ENCODE peak calls at places on chromosome 19, in five cellular contexts. S, P, W, Y and V are unnamed samples.

GRCh38 chr19:8340341-8341096 is 2.5 kb downstream of the KANK3 start:
- DNase-seq in W (peak; percentile 64), P (no peak), S (no peak), Y (peak; percentile 51), V (no peak)

GRCh38 chr19:48967346-48968178 is 2.5 kb downstream of the FTL start:
- DNase-seq in S (peak; percentile 67), Y (no peak), P (no peak), W (peak; percentile 55), V (peak; percentile 70)

GRCh38 chr19:5983367-5983955 is 5.5 kb upstream of the RANBP3 start:
- DNase-seq in W (no peak), P (no peak), S (no peak), Y (no peak), V (no peak)

GRCh38 chr19:6613711-6614110 is 22.8 kb upstream of the CD70 start:
- DNase-seq in W (no peak), S (no peak), Y (no peak), P (no peak), V (no peak)

GRCh38 chr19:5424192-5424973 is 30.8 kb upstream of the ZNRF4 start:
- DNase-seq in P (no peak), Y (no peak), W (no peak), S (no peak), V (no peak)

GRCh38 chr19:39264306-39265290 is 3.6 kb upstream of the IFNL2 start:
- DNase-seq in P (peak; percentile 27), Y (peak; percentile 77), W (peak; percentile 67), S (no peak), V (peak; percentile 54)

GRCh38 chr19:39363909-39364457 is 21.8 kb downstream of the SAMD4B start:
- DNase-seq in W (no peak), P (no peak), Y (no peak), S (peak; percentile 80), V (no peak)

GRCh38 chr19:7857727-7858701 is 16.2 kb downstream of the PRR36 start:
- DNase-seq in S (no peak), P (peak; percentile 58), W (peak; percentile 94), Y (peak; percentile 84), V (peak; percentile 92)

GRCh38 chr19:5443723-5444122 is 11.5 kb upstream of the ZNRF4 start:
- DNase-seq in P (no peak), W (no peak), S (no peak), Y (no peak), V (no peak)

GRCh38 chr19:18895038-18895827 is 725 bp downstream of the CERS1 start:
- DNase-seq in W (peak; percentile 82), S (no peak), Y (peak; percentile 80), P (peak; percentile 65), V (peak; percentile 81)

GRCh38 chr19:15869109-15869555 is 28.7 kb downstream of the CYP4F2 start:
- DNase-seq in P (peak; percentile 4), Y (no peak), S (no peak), W (no peak), V (peak; percentile 75)

GRCh38 chr19:28956971-28957370 is 256.0 kb downstream of the UQCRFS1 start:
- DNase-seq in Y (no peak), P (no peak), W (no peak), S (no peak), V (no peak)
- H2BK5ac ChIP-seq in Y (no peak overlapping the region), P (no peak overlapping the region), W (no peak overlapping the region), S (no peak overlapping the region), V (no peak overlapping the region)

GRCh38 chr19:45804140-45804958 is 10.8 kb downstream of the RSPH6A start:
- DNase-seq in P (no peak), W (no peak), S (no peak), Y (no peak), V (no peak)

GRCh38 chr19:45809643-45810159 is 5.4 kb downstream of the RSPH6A start:
- DNase-seq in S (peak; percentile 83), P (no peak), W (peak; percentile 72), Y (no peak), V (peak; percentile 51)

GRCh38 chr19:45801603-45802175 is 9.0 kb upstream of the DMWD start:
- DNase-seq in Y (no peak), S (no peak), W (no peak), P (no peak), V (no peak)

GRCh38 chr19:45805719-45806118 is 9.4 kb downstream of the RSPH6A start:
- DNase-seq in S (no peak), Y (no peak), W (no peak), P (no peak), V (no peak)

DNA sequence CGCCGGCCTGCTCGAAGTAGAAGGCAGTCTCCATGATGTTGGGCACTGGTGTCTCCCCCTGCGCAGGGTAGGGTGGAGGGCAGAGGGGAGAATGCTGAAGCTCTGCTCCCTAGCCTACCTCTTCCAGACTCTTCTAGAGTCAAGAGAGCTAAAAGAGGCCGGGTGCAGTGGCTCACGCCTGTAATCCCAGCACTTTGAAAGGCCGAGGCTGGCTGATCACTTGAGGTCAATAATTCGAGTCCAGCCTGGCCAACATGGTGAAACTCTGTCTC is 10.2 kb downstream of the RSPH6A start:
- DNase-seq in W (no peak), P (no peak), S (no peak), Y (no peak), V (no peak)
- H2BK5ac ChIP-seq in W (no peak overlapping the region), P (no peak overlapping the region), S (no peak overlapping the region), Y (no peak overlapping the region), V (no peak overlapping the region)

DNA sequence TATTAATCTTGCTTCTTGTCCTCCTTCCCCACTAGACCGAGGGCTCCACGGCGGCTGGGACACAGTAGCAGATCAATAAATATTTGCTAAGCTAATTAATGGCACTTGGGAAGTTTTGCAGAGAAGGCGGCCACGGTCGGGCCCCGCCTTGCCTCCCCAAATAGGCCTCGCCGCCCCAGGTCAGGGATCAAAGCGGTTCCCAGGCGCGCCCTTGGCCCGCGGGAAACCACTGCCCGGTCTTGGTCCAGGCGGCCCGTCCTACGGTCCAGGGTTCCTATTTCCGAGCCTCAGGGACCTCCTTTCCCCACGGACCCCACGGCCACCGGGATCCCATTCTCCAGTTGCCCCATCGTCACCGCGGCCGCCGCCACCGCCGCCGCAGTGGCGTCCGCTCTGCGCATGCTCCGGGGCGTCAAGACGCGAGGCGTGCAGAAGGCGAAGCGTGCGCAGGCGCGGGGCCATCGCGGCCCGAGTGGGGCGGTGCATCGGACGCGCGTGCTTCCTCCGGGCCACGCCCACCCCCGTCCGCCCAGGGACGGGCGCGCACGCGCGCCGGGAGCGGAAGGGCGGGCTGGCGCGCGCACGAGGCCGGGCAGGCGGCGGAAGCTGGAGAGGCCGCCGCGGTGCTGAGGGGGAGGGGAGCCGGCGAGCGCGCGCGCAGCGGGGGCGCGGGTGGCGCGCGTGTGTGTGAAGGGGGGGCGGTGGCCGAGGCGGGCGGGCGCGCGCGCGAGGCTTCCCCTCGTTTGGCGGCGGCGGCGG is at the start of gene SMARCA4:
- DNase-seq in Y (peak; percentile 96), W (peak; percentile 95), S (peak; percentile 96), P (peak; percentile 97), V (peak; percentile 98)
- H2BK5ac ChIP-seq in Y (peak within 1 kb of the TSS; percentile 35), W (no peak within 1 kb of the TSS), S (peak within 1 kb of the TSS; percentile 99), P (peak within 1 kb of the TSS; percentile 97), V (peak within 1 kb of the TSS; percentile 76)

GRCh38 chr19:36113895-36114762 is 546 bp downstream of the POLR2I start:
- DNase-seq in Y (peak; percentile 65), W (peak; percentile 64), S (peak; percentile 30), P (no peak), V (peak; percentile 64)
- H2BK5ac ChIP-seq in Y (peak overlapping the region; percentile 87), W (no peak overlapping the region), S (peak overlapping the region; percentile 51), P (peak overlapping the region; percentile 69), V (no peak overlapping the region)

GRCh38 chr19:46786236-46787039 is 2.0 kb downstream of the SLC1A5 start:
- DNase-seq in S (peak; percentile 83), W (no peak), Y (peak; percentile 61), P (peak; percentile 33), V (peak; percentile 89)

GRCh38 chr19:46787331-46788100 is 878 bp downstream of the SLC1A5 start:
- DNase-seq in Y (peak; percentile 64), W (peak; percentile 56), P (peak; percentile 52), S (peak; percentile 63), V (peak; percentile 84)

GRCh38 chr19:46788101-46788967 is at the start of gene SLC1A5:
- DNase-seq in W (peak; percentile 99), Y (peak; percentile 99), S (peak; percentile 96), P (peak; percentile 95), V (peak; percentile 99)

GRCh38 chr19:46785980-46786235 is 2.5 kb downstream of the SLC1A5 start:
- DNase-seq in Y (no peak), P (no peak), W (no peak), S (no peak), V (no peak)

DNA sequence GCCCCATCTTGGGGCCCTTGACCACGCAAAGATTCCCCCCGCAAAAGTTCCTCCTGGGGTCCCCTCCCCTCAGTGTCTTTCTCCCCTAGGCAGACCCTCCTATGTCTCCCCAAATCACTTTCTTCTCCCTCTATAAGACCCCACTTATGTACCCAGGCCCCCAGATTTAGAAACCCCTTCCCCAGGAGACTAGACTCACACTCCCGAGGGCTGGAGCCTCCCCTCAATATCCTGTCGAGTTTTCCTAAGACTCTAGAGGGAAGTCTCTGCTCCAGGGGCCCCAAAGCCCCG is 1.4 kb downstream of the SLC1A5 start:
- DNase-seq in W (no peak), S (no peak), P (no peak), Y (no peak), V (no peak)
- H2BK5ac ChIP-seq in W (no peak overlapping the region), S (peak overlapping the region; percentile 73), P (peak overlapping the region; percentile 93), Y (peak overlapping the region; percentile 62), V (peak overlapping the region; percentile 67)

GRCh38 chr19:14529254-14530004 is at the start of gene TECR:
- DNase-seq in S (peak; percentile 100), W (peak; percentile 100), Y (peak; percentile 100), P (peak; percentile 100), V (peak; percentile 100)

GRCh38 chr19:14528419-14529253 is 758 bp upstream of the TECR start:
- DNase-seq in S (no peak), P (no peak), Y (no peak), W (no peak), V (no peak)

GRCh38 chr19:14526423-14526822 is 3.0 kb upstream of the TECR start:
- DNase-seq in S (no peak), Y (no peak), W (no peak), P (no peak), V (no peak)

GRCh38 chr19:14530005-14530348 is 583 bp downstream of the TECR start:
- DNase-seq in W (no peak), Y (no peak), P (no peak), S (no peak), V (peak; percentile 45)

GRCh38 chr19:14525729-14526128 is 3.7 kb upstream of the TECR start:
- DNase-seq in S (no peak), Y (no peak), W (no peak), P (no peak), V (no peak)
- H2BK5ac ChIP-seq in S (no peak overlapping the region), Y (peak overlapping the region; percentile 31), W (no peak overlapping the region), P (no peak overlapping the region), V (no peak overlapping the region)